ENCODE peak calls at places on chromosomes 1 and 21, in ten cellular contexts. N is stimulated activated CD4-positive, alpha-beta T cell treated with anti-CD3 and anti-CD28 coated beads, Interleukin-2, amount 100 ng/mL, for 4 hours; I is left colon; Y is glomerular endothelial cell; F is T follicular helper cell; G is Caki2; L is heart left ventricle; S is NCI-H2029; R is SHP77; O is AG08396. Q is an unnamed sample.

GRCh38 chr1:204149635-204150565 is 1.9 kb downstream of the ETNK2 start:
- DNase-seq in N (no peak), O (no peak), G (no peak), I (no peak), R (no peak), L (no peak), S (no peak), F (no peak), Y (no peak), Q (no peak)

GRCh38 chr21:31557956-31558838 is 101.3 kb upstream of the SOD1 start:
- DNase-seq in G (no peak), L (no peak), R (no peak), F (peak; percentile 20), I (peak; percentile 31), O (no peak), S (peak; percentile 47), N (peak; percentile 9), Y (no peak), Q (peak; percentile 64)

GRCh38 chr1:93172778-93173177 is 7.4 kb downstream of the TMED5 start:
- DNase-seq in G (no peak), N (no peak), Y (no peak), F (no peak), I (no peak), S (no peak), O (no peak), R (no peak), L (no peak), Q (no peak)

GRCh38 chr1:198907423-198907746 is 268.5 kb downstream of the PTPRC start:
- DNase-seq in O (no peak), Y (no peak), G (no peak), N (no peak), S (no peak), F (no peak), R (no peak), L (no peak), I (no peak), Q (no peak)

GRCh38 chr1:212475151-212475550 is 42.4 kb downstream of the NENF start:
- DNase-seq in N (no peak), G (no peak), F (no peak), Y (no peak), L (no peak), R (no peak), O (no peak), S (no peak), I (no peak), Q (no peak)

GRCh38 chr1:27365372-27366112 is 1.2 kb downstream of the MAP3K6 start:
- DNase-seq in I (peak; percentile 92), Y (no peak), F (peak; percentile 69), S (peak; percentile 75), G (peak; percentile 89), L (peak; percentile 94), N (peak; percentile 61), R (peak; percentile 74), O (peak; percentile 97), Q (peak; percentile 93)

GRCh38 chr1:84969489-84970250 is 27.2 kb downstream of the MCOLN2 start:
- DNase-seq in G (no peak), I (no peak), R (no peak), Y (no peak), L (no peak), O (no peak), F (no peak), N (no peak), S (no peak), Q (no peak)

GRCh38 chr1:214224605-214225354 is 56.2 kb upstream of the SMYD2 start:
- DNase-seq in F (no peak), O (peak; percentile 21), G (no peak), L (no peak), S (no peak), R (no peak), I (no peak), Y (no peak), N (no peak), Q (peak; percentile 23)

GRCh38 chr1:85297855-85298629 is 21.6 kb upstream of the BCL10 start:
- DNase-seq in N (peak; percentile 69), G (peak; percentile 95), F (no peak), O (peak; percentile 72), S (peak; percentile 93), Y (peak; percentile 100), L (no peak), I (peak; percentile 41), R (no peak), Q (peak; percentile 83)

GRCh38 chr21:44548381-44548780 is 2.9 kb downstream of the KRTAP10-2 start:
- DNase-seq in F (no peak), S (no peak), G (no peak), R (no peak), Y (no peak), I (no peak), N (no peak), O (no peak), L (no peak), Q (no peak)

GRCh38 chr1:9275567-9276034 is 17.1 kb upstream of the SPSB1 start:
- DNase-seq in R (peak; percentile 37), L (no peak), N (peak; percentile 76), Y (no peak), F (no peak), G (peak; percentile 80), S (no peak), I (peak; percentile 71), O (peak; percentile 92), Q (no peak)

GRCh38 chr1:90835661-90836344 is 118.7 kb upstream of the BARHL2 start:
- DNase-seq in N (no peak), R (no peak), O (no peak), L (peak; percentile 76), I (peak; percentile 14), S (no peak), F (no peak), Y (no peak), G (no peak), Q (no peak)

GRCh38 chr1:186974774-186975181 is 146.0 kb downstream of the PLA2G4A start:
- DNase-seq in R (peak; percentile 19), N (no peak), S (no peak), G (peak; percentile 42), L (no peak), O (peak; percentile 40), F (no peak), I (no peak), Y (peak; percentile 92), Q (peak; percentile 31)

GRCh38 chr1:12678350-12678749 is 34.5 kb downstream of the AADACL4 start:
- DNase-seq in O (no peak), G (no peak), L (no peak), Y (no peak), S (no peak), R (no peak), N (no peak), F (no peak), I (no peak), Q (no peak)

GRCh38 chr1:3930696-3931309 is 30.7 kb upstream of the C1orf174 start:
- DNase-seq in O (no peak), N (no peak), I (no peak), Y (no peak), F (no peak), G (no peak), R (no peak), S (no peak), L (no peak), Q (no peak)

GRCh38 chr1:26838474-26839338 is 12.2 kb downstream of the ZDHHC18 start:
- DNase-seq in N (no peak), S (no peak), I (peak; percentile 39), O (no peak), L (peak; percentile 51), Y (no peak), G (no peak), R (no peak), F (peak; percentile 38), Q (no peak)

GRCh38 chr1:2800664-2801045 is 838 bp downstream of the TTC34 start:
- DNase-seq in Y (no peak), I (no peak), S (no peak), L (peak; percentile 44), O (no peak), F (no peak), N (no peak), G (no peak), R (no peak), Q (no peak)

GRCh38 chr1:11044086-11044848 is 2.8 kb downstream of the MASP2 start:
- DNase-seq in S (no peak), R (no peak), N (no peak), I (no peak), F (no peak), Y (no peak), L (no peak), O (no peak), G (no peak), Q (no peak)

GRCh38 chr1:245751111-245751510 is 596.3 kb downstream of the KIF26B start:
- DNase-seq in G (no peak), L (no peak), F (no peak), O (no peak), Y (no peak), N (no peak), I (no peak), S (no peak), R (no peak), Q (peak; percentile 41)

GRCh38 chr1:52551476-52552235 is 1.2 kb downstream of the TUT4 start:
- DNase-seq in Y (peak; percentile 29), O (no peak), L (no peak), R (no peak), G (peak; percentile 21), S (no peak), F (peak; percentile 31), I (peak; percentile 47), N (peak; percentile 11), Q (peak; percentile 34)

GRCh38 chr1:55216078-55216477 is 914 bp upstream of the USP24 start:
- DNase-seq in S (no peak), G (no peak), Y (no peak), I (no peak), L (no peak), O (no peak), F (no peak), R (no peak), N (no peak), Q (no peak)

GRCh38 chr1:90761156-90761555 is 44.1 kb upstream of the BARHL2 start:
- DNase-seq in N (no peak), R (no peak), O (no peak), I (no peak), F (no peak), G (no peak), Y (no peak), L (no peak), S (no peak), Q (no peak)

GRCh38 chr21:19440792-19441494 is 1037.4 kb upstream of the TMPRSS15 start:
- DNase-seq in L (no peak), R (no peak), S (no peak), I (no peak), G (no peak), F (no peak), O (no peak), N (no peak), Y (no peak), Q (no peak)

GRCh38 chr21:42120056-42120903 is 49.2 kb downstream of the UMODL1 start:
- DNase-seq in R (peak; percentile 90), Y (no peak), F (no peak), I (no peak), G (no peak), L (peak; percentile 44), N (no peak), O (no peak), S (peak; percentile 96), Q (peak; percentile 50)

GRCh38 chr1:229191066-229191674 is 79.7 kb upstream of the RAB4A start:
- DNase-seq in N (no peak), O (no peak), Y (no peak), F (no peak), R (no peak), G (peak; percentile 31), S (no peak), L (no peak), I (no peak), Q (no peak)

GRCh38 chr1:26537951-26538352 is 8.4 kb downstream of the RPS6KA1 start:
- DNase-seq in Y (no peak), F (no peak), R (no peak), L (no peak), S (no peak), N (no peak), I (peak; percentile 53), O (peak; percentile 60), G (peak; percentile 47), Q (peak; percentile 74)

GRCh38 chr1:21344098-21344749 is 54.0 kb upstream of the ECE1 start:
- DNase-seq in L (no peak), O (no peak), S (no peak), Y (no peak), I (no peak), F (no peak), N (no peak), R (no peak), G (no peak), Q (no peak)

GRCh38 chr1:22702671-22703070 is 8.0 kb upstream of the EPHB2 start:
- DNase-seq in I (peak; percentile 58), S (no peak), F (no peak), G (no peak), O (no peak), N (no peak), Y (no peak), L (no peak), R (no peak), Q (no peak)

Q was measured in hepatocyte.